ENCODE peak calls at places on chromosome 21, in five cellular contexts. A is sigmoid colon, T is D341Med, O is adipocyte, M is HFFc6. G is an unnamed sample.

GRCh38 chr21:45993210-45994085 is 11.9 kb downstream of the COL6A1 start:
- DNase-seq in T (no peak), M (no peak), O (no peak), A (peak), G (no peak)

GRCh38 chr21:46428286-46428685 is 30.4 kb upstream of the DIP2A start:
- DNase-seq in M (no peak), O (no peak), A (no peak), T (peak), G (no peak)

GRCh38 chr21:45323487-45324380 is 36.0 kb upstream of the POFUT2 start:
- DNase-seq in A (peak), T (no peak), O (no peak), M (no peak), G (no peak)

GRCh38 chr21:39221282-39221996 is 38.2 kb upstream of the PSMG1 start:
- DNase-seq in T (no peak), O (no peak), M (no peak), A (no peak), G (no peak)

GRCh38 chr21:16773206-16773605 is 739.6 kb upstream of the CXADR start:
- DNase-seq in T (no peak), M (peak), A (no peak), O (peak), G (no peak)

GRCh38 chr21:22791986-22792560 is 1793.9 kb downstream of the NCAM2 start:
- DNase-seq in M (peak), O (peak), T (peak), A (no peak), G (no peak)

GRCh38 chr21:44458971-44459711 is 3.8 kb downstream of the LRRC3 start:
- DNase-seq in A (peak), M (no peak), O (no peak), T (no peak), G (no peak)

GRCh38 chr21:34545079-34545884 is 33.3 kb upstream of the KCNE1 start:
- DNase-seq in T (no peak), A (peak), M (peak), O (peak), G (no peak)

GRCh38 chr21:19529031-19529430 is 1125.4 kb upstream of the TMPRSS15 start:
- DNase-seq in O (no peak), T (no peak), A (no peak), M (no peak), G (no peak)

GRCh38 chr21:36858320-36858957 is 108.0 kb downstream of the HLCS start:
- DNase-seq in T (no peak), A (no peak), M (peak), O (no peak), G (no peak)

GRCh38 chr21:44455524-44456206 is 355 bp downstream of the LRRC3 start:
- DNase-seq in T (peak), M (no peak), O (peak), A (peak), G (no peak)

GRCh38 chr21:44401386-44402160 is 48.2 kb downstream of the TRPM2 start:
- DNase-seq in M (no peak), A (no peak), O (no peak), T (peak), G (no peak)

GRCh38 chr21:29797155-29797554 is 142.6 kb downstream of the GRIK1 start:
- DNase-seq in T (no peak), A (no peak), M (no peak), O (no peak), G (no peak)